ENCODE peak calls at places on chromosomes 4 and X, in eight cellular contexts. K, J, X, G, L, U, T and Q are unnamed samples.

GRCh38 chr4:104938624-104939023 is 208.1 kb upstream of the TET2 start:
- DNase-seq in K (no peak), J (no peak), X (no peak), G (no peak), L (no peak), U (no peak), T (no peak), Q (no peak)

GRCh38 chr4:97912151-97912550 is 231.1 kb downstream of the STPG2 start:
- DNase-seq in K (no peak), J (no peak), X (no peak), G (no peak), L (no peak), U (no peak), T (no peak), Q (no peak)

GRCh38 chr4:142473960-142474338 is 372.2 kb downstream of the INPP4B start:
- DNase-seq in K (no peak), J (no peak), X (no peak), G (no peak), L (no peak), U (no peak), T (no peak), Q (no peak)

GRCh38 chr4:14478504-14478903 is 523.8 kb upstream of the CPEB2 start:
- DNase-seq in K (no peak), J (no peak), X (no peak), G (no peak), L (no peak), U (peak), T (no peak), Q (no peak)

GRCh38 chrX:150663061-150663460 is 30.1 kb upstream of the MTMR1 start:
- DNase-seq in K (no peak), J (no peak), X (no peak), G (no peak), L (no peak), U (no peak), T (no peak), Q (no peak)

GRCh38 chr4:6761540-6762243 is 20.8 kb upstream of the KIAA0232 start:
- DNase-seq in K (no peak), J (no peak), X (no peak), G (no peak), L (no peak), U (no peak), T (no peak), Q (no peak)

GRCh38 chr4:30839583-30840520 is 119.7 kb downstream of the PCDH7 start:
- DNase-seq in K (peak), J (peak), X (no peak), G (peak), L (no peak), U (no peak), T (peak), Q (peak)

GRCh38 chr4:98793658-98794057 is 135.2 kb upstream of the TSPAN5 start:
- DNase-seq in K (no peak), J (peak), X (no peak), G (no peak), L (no peak), U (no peak), T (peak), Q (no peak)

GRCh38 chr4:78684196-78685079 is 91.7 kb upstream of the BMP2K start:
- DNase-seq in K (no peak), J (peak), X (no peak), G (peak), L (no peak), U (no peak), T (no peak), Q (peak)

GRCh38 chrX:139202742-139203410 is 327.7 kb upstream of the F9 start:
- DNase-seq in K (no peak), J (no peak), X (peak), G (no peak), L (no peak), U (peak), T (no peak), Q (no peak)

GRCh38 chr4:82784615-82785247 is 13.9 kb downstream of the SCD5 start:
- DNase-seq in K (no peak), J (peak), X (no peak), G (peak), L (no peak), U (peak), T (no peak), Q (peak)

GRCh38 chr4:96598465-96598864 is 758.6 kb downstream of the PDHA2 start:
- DNase-seq in K (no peak), J (no peak), X (peak), G (no peak), L (no peak), U (no peak), T (no peak), Q (no peak)

GRCh38 chr4:11440481-11441181 is 11.9 kb upstream of the HS3ST1 start:
- DNase-seq in K (no peak), J (no peak), X (no peak), G (no peak), L (no peak), U (no peak), T (peak), Q (no peak)

GRCh38 chr4:170243662-170244288 is 154.0 kb upstream of the AADAT start:
- DNase-seq in K (no peak), J (peak), X (no peak), G (no peak), L (no peak), U (no peak), T (peak), Q (no peak)

GRCh38 chr4:8701101-8702019 is 108.8 kb downstream of the CPZ start:
- DNase-seq in K (no peak), J (no peak), X (no peak), G (no peak), L (no peak), U (peak), T (no peak), Q (no peak)

GRCh38 chr4:61572160-61572559 is 372.0 kb downstream of the ADGRL3 start:
- DNase-seq in K (no peak), J (peak), X (no peak), G (peak), L (no peak), U (no peak), T (peak), Q (peak)

GRCh38 chr4:153539058-153539826 is 73.1 kb downstream of the TMEM131L start:
- DNase-seq in K (no peak), J (no peak), X (no peak), G (no peak), L (no peak), U (no peak), T (no peak), Q (no peak)

GRCh38 chrX:107599371-107599970 is 28.8 kb upstream of the PRPS1 start:
- DNase-seq in K (no peak), J (no peak), X (no peak), G (no peak), L (no peak), U (peak), T (no peak), Q (no peak)

GRCh38 chr4:159026329-159026728 is 76.5 kb upstream of the RAPGEF2 start:
- DNase-seq in K (no peak), J (no peak), X (no peak), G (no peak), L (no peak), U (no peak), T (no peak), Q (no peak)

GRCh38 chr4:41015031-41015675 is 199.2 kb downstream of the APBB2 start:
- DNase-seq in K (no peak), J (no peak), X (no peak), G (no peak), L (no peak), U (no peak), T (no peak), Q (no peak)

GRCh38 chr4:136106753-136107152 is 1425.5 kb downstream of the PCDH18 start:
- DNase-seq in K (no peak), J (no peak), X (peak), G (no peak), L (no peak), U (no peak), T (no peak), Q (no peak)

GRCh38 chr4:27692868-27693634 is 832.4 kb downstream of the STIM2 start:
- DNase-seq in K (no peak), J (no peak), X (no peak), G (no peak), L (no peak), U (no peak), T (no peak), Q (no peak)

GRCh38 chr4:177079327-177079726 is 230.3 kb upstream of the NEIL3 start:
- DNase-seq in K (no peak), J (no peak), X (no peak), G (no peak), L (no peak), U (no peak), T (no peak), Q (no peak)

GRCh38 chr4:2247128-2248043 is 5.5 kb upstream of the HAUS3 start:
- DNase-seq in K (no peak), J (no peak), X (no peak), G (no peak), L (no peak), U (no peak), T (no peak), Q (no peak)

GRCh38 chr4:123785515-123785914 is 388.9 kb downstream of the SPRY1 start:
- DNase-seq in K (no peak), J (peak), X (peak), G (peak), L (no peak), U (peak), T (peak), Q (peak)

GRCh38 chrX:10628906-10629305 is 8.5 kb upstream of the MID1 start:
- DNase-seq in K (peak), J (peak), X (no peak), G (no peak), L (no peak), U (no peak), T (peak), Q (peak)

GRCh38 chr4:40046311-40046980 is 10.2 kb upstream of the N4BP2 start:
- DNase-seq in K (no peak), J (peak), X (no peak), G (peak), L (no peak), U (no peak), T (peak), Q (peak)

GRCh38 chr4:165505991-165506779 is 127.4 kb downstream of the CPE start:
- DNase-seq in K (no peak), J (peak), X (no peak), G (peak), L (no peak), U (no peak), T (peak), Q (peak)

GRCh38 chr4:172042714-172043114 is 229.5 kb downstream of the GALNTL6 start:
- DNase-seq in K (peak), J (peak), X (no peak), G (no peak), L (no peak), U (no peak), T (peak), Q (peak)

GRCh38 chrX:56978172-56978571 is 17.2 kb downstream of the SPIN3 start:
- DNase-seq in K (peak), J (peak), X (peak), G (peak), L (peak), U (peak), T (peak), Q (peak)

GRCh38 chr4:5750052-5750950 is 39.3 kb downstream of the EVC start:
- DNase-seq in K (no peak), J (peak), X (no peak), G (peak), L (no peak), U (no peak), T (no peak), Q (peak)

GRCh38 chr4:54971474-54971950 is 153.9 kb downstream of the KDR start:
- DNase-seq in K (peak), J (peak), X (peak), G (peak), L (no peak), U (peak), T (peak), Q (peak)

GRCh38 chr4:8225704-8226443 is 26.8 kb downstream of the SH3TC1 start:
- DNase-seq in K (no peak), J (peak), X (peak), G (no peak), L (no peak), U (peak), T (no peak), Q (peak)

GRCh38 chr4:7915875-7916242 is 23.8 kb downstream of the AFAP1 start:
- DNase-seq in K (no peak), J (no peak), X (no peak), G (no peak), L (no peak), U (no peak), T (no peak), Q (no peak)

GRCh38 chr4:13243152-13243551 is 241.0 kb downstream of the RAB28 start:
- DNase-seq in K (no peak), J (no peak), X (no peak), G (no peak), L (no peak), U (no peak), T (no peak), Q (no peak)

DNA sequence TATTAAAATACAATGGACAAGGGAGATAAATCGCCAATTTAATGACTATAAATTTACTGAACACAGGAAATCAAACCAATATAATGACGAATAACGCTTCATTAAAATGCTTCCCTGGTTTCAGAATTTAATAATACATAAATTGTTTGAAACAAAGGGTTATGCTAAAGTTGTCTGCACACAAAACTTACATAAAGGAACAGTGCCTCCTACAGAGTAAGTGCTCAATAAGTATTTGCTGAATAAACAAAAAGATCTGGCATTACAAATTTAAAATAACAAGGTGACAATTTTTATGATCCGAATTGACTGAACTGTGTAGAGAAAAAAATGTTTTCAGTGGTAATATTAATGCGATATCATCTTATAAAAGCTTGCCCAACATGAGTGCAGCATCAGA is 69.6 kb downstream of the NOCT start:
- DNase-seq in K (no peak), J (peak), X (no peak), G (peak), L (no peak), U (no peak), T (peak), Q (peak)
- H2AFZ ChIP-seq in K (peak), J (no peak), X (no peak), G (no peak), L (peak), U (no peak), T (no peak), Q (peak)

DNA sequence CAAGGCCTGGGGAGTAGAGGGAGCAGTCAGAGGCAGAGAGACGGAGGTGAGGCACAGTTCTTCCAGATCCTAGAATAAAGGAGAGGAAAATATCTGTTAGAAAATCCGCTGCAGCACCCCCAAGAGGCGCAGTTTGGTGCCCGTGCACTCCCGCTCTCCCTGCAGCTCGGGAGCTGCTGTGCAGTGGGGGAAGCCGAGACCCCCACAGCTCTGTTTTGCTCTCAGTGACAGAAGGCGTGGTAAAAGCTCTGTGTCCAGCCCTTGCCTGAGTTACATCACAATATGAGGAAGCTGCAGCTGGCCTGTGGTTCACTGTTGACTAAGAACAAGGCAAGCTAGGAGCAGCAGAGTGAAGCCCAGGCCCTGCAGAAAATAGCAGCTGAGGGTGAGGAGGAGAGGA is 88.5 kb upstream of the ADRA2C start:
- DNase-seq in K (no peak), J (no peak), X (no peak), G (no peak), L (no peak), U (no peak), T (no peak), Q (no peak)
- TF ChIP-seq CTCF in K (no peak), J (no peak), X (peak), G (no peak), L (no peak), U (peak), T (no peak), Q (no peak)

GRCh38 chr4:84482564-84483563 is 16.2 kb downstream of the NKX6-1 start:
- DNase-seq in K (no peak), J (no peak), X (peak), G (no peak), L (no peak), U (peak), T (peak), Q (no peak)
- H2AFZ ChIP-seq in K (no peak), J (no peak), X (no peak), G (peak), L (no peak), U (no peak), T (peak), Q (peak)

GRCh38 chr4:89639395-89639794 is 197.6 kb downstream of the SNCA start:
- DNase-seq in K (no peak), J (no peak), X (no peak), G (no peak), L (no peak), U (no peak), T (no peak), Q (no peak)

GRCh38 chr4:89645512-89645911 is 191.4 kb downstream of the SNCA start:
- DNase-seq in K (no peak), J (no peak), X (no peak), G (no peak), L (no peak), U (no peak), T (no peak), Q (no peak)

GRCh38 chr4:89641367-89641687 is 195.6 kb downstream of the SNCA start:
- DNase-seq in K (no peak), J (no peak), X (no peak), G (no peak), L (no peak), U (no peak), T (no peak), Q (no peak)

DNA sequence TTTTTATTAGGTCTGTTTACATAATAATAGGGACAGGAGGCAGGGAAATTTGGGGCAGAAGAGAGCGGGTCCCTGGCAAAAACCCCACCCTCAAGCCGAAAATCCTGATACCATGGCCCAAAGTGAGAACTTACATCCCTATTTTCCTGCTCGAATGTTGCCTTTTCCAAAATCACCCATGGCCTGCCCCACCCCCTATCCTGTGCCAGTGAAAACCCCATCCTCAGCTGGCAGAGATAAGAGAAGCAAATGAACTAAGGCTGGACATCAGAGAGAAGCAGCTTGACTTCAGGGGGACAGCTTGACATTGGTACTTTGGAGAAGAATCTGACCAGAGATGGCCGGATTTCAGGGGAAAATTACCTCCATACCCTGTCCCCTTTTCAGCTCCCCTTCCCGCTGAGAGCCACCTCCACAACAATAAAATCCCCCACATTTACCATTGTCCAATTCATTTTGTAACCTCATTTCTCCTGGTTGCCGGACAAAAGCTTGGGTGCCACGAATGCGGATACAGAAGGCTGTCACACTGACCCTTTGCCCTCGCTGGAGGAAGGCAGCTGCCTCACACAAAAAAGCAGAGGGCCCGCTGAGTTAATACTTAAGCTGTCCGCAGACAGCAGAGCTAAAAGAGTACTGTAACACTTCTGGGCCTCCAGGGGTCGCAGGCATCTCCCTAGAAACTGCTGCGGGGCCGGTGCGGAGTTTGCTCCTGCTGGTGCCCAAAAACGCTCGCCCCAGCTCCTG is 196.2 kb downstream of the SNCA start:
- DNase-seq in K (peak), J (peak), X (peak), G (peak), L (no peak), U (peak), T (peak), Q (peak)
- TF ChIP-seq CTCF in K (peak), J (peak), X (peak), G (peak), L (peak), U (peak), T (peak), Q (peak)